ENCODE peak calls at places on chromosome 13, in five cellular contexts. F is IMR-90, Q is A549, R is tibial nerve, J is heart left ventricle. I is an unnamed sample.

GRCh38 chr13:30352121-30352520 is 44.8 kb upstream of the KATNAL1 start:
- DNase-seq in R (no peak), J (no peak), F (no peak), Q (no peak), I (no peak)

GRCh38 chr13:105569816-105570215 is 965.6 kb downstream of the EFNB2 start:
- DNase-seq in J (no peak), R (no peak), Q (no peak), F (no peak), I (no peak)

GRCh38 chr13:67238277-67238859 is 8.2 kb upstream of the PCDH9 start:
- DNase-seq in R (no peak), J (no peak), Q (no peak), F (peak; percentile 36), I (no peak)

GRCh38 chr13:47598340-47598911 is 402.6 kb downstream of the SUCLA2 start:
- DNase-seq in R (no peak), J (no peak), F (peak; percentile 13), Q (no peak), I (no peak)

GRCh38 chr13:50410921-50411712 is 395.9 kb downstream of the KCNRG start:
- DNase-seq in R (no peak), Q (peak; percentile 54), F (peak; percentile 86), J (no peak), I (no peak)

GRCh38 chr13:32408296-32408998 is 19.5 kb downstream of the N4BP2L1 start:
- DNase-seq in R (no peak), Q (no peak), F (no peak), J (no peak), I (no peak)

GRCh38 chr13:72164811-72165210 is 297.8 kb upstream of the DACH1 start:
- DNase-seq in Q (no peak), F (no peak), J (no peak), R (no peak), I (no peak)

GRCh38 chr13:24995225-24995804 is 100.6 kb upstream of the PABPC3 start:
- DNase-seq in Q (peak; percentile 56), F (peak; percentile 82), J (peak; percentile 33), R (no peak), I (peak; percentile 39)

GRCh38 chr13:46996316-46996715 is 99.5 kb upstream of the HTR2A start:
- DNase-seq in Q (no peak), J (no peak), F (no peak), R (no peak), I (no peak)

GRCh38 chr13:34886476-34886875 is 55.6 kb upstream of the NBEA start:
- DNase-seq in Q (no peak), J (no peak), R (no peak), F (no peak), I (no peak)

DNA sequence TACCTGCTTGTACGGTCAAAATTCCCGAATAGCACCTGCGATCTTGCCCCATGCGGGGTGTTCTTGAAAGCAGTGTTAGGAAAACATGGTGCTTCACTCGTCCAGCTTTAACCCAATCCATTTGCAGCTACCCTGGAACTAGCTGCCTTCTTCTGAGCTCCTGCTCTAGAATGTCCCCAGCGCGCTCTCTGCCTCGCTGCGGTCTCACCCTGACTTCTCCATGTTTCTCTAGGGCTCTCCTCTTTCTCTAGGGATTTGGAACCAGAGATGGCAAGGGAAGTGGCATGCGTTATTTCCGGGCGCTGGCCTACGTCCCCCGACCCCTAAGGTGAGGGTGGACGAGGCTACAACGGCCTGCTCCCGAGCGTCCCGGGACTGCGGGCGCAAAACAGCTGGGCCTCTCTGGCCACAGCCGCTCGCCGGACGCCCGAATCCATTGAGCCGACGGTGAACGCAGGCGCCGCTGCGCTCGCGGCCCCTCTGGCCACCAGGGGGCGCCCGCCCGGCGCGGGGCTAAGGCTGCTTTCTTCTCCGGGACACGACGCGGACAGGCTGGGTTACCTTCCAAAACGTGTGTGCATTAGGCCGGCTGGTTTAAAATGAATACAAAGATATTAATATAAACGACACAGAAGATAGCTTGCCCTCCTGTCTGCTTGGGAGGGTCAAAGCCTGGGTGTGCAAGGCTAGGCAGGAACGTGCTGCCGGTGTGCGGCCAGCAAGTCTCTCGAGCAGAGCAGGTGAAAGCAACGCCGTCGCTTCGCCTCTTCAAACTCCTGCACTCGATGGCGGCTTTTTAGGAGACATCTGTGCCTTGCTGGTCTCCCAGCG is 1.8 kb upstream of the SPRY2 start:
- DNase-seq in F (peak; percentile 66), J (peak; percentile 92), R (peak; percentile 77), Q (no peak), I (no peak)
- TF ChIP-seq POLR2A in F (peak; percentile 63), J (no peak), R (peak; percentile 21), Q (no peak), I (no peak)

DNA sequence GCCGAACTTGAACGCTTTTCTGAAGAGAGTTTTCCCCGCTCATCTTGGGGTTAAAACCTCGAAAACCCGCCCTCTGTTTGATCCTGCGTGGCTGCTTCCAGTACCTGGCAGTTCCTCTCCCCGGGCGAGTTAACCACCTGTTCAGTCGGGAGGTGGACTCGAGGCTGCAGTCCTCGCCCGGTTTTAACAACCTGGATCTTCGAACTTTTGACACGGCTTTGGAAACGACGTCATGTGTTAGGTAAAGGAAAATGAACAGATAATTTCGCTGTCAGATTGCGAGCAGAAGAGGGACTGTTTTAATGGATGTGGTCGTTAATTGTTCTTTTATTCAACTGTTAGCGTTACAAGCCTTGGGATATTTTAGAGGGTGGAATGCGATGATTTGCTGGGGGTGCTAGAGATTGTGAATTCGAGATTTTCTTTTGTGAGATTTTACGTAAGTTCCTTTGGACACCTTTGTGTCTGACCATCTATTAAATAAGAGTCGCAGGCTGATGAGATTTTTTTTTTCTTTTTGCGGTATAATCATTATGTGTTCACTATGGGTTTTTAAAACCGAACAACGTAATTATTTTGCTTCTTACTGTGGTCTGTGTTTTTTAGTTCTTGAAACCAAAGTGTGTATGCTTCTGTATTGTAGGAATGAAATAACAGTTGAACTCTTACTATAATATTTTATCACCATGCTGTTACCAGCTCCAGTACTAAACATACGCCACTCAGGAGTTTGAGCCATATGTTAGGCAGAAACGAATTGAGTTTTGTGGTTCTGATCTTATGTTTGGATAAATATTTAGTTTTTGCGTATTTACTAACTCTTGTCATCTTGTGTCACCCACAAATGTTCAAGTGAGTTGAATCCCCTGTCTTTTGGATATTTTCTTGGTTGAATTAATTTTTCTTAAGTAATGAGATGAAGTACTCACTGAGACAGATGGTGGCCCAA is 1.2 kb downstream of the FNDC3A start:
- DNase-seq in R (no peak), J (no peak), Q (no peak), F (no peak), I (no peak)
- TF ChIP-seq POLR2A in R (no peak), J (no peak), Q (no peak), F (no peak), I (peak; percentile 19)

GRCh38 chr13:45333973-45334922 is 6.7 kb downstream of the TPT1 start:
- DNase-seq in Q (no peak), J (no peak), R (no peak), F (peak; percentile 62), I (no peak)
- TF ChIP-seq POLR2A in Q (no peak), J (no peak), R (no peak), F (peak; percentile 69), I (no peak)

GRCh38 chr13:19632915-19633339 is 532 bp upstream of the MPHOSPH8 start:
- DNase-seq in J (no peak), R (no peak), F (no peak), Q (no peak), I (no peak)

GRCh38 chr13:19634129-19634740 is 776 bp downstream of the MPHOSPH8 start:
- DNase-seq in J (peak; percentile 34), F (peak; percentile 57), R (no peak), Q (no peak), I (no peak)

GRCh38 chr13:19633340-19634128 is at the start of gene MPHOSPH8:
- DNase-seq in J (peak; percentile 97), Q (peak; percentile 80), F (peak; percentile 94), R (peak; percentile 91), I (peak; percentile 90)
- TF ChIP-seq POLR2A in J (peak; percentile 78), Q (peak; percentile 45), F (no peak), R (peak; percentile 57), I (peak; percentile 70)